ENCODE peak calls at places on chromosomes 3 and 15, in four cellular contexts. B is tibial artery, D is endothelial cell of umbilical vein, N is left ventricle myocardium inferior. Z is an unnamed sample.

GRCh38 chr3:197460002-197460401 is 95.8 kb downstream of the BDH1 start:
- DNase-seq in D (no peak), N (no peak), B (no peak), Z (no peak)

GRCh38 chr3:45170071-45170470 is 23.9 kb upstream of the CDCP1 start:
- DNase-seq in D (no peak), B (no peak), N (peak), Z (no peak)

GRCh38 chr3:38583688-38584087 is 65.8 kb downstream of the SCN5A start:
- DNase-seq in D (no peak), N (no peak), B (peak), Z (no peak)

GRCh38 chr15:48891229-48891765 is 13.4 kb downstream of the EID1 start:
- DNase-seq in N (no peak), B (no peak), D (no peak), Z (peak)

GRCh38 chr3:41159581-41160189 is 39.6 kb upstream of the CTNNB1 start:
- DNase-seq in B (no peak), D (no peak), N (no peak), Z (no peak)

GRCh38 chr3:171186383-171186782 is 159.9 kb upstream of the SLC2A2 start:
- DNase-seq in N (no peak), B (no peak), D (no peak), Z (no peak)

GRCh38 chr3:97712919-97713318 is 51.6 kb upstream of the ARL6 start:
- DNase-seq in B (no peak), N (no peak), D (no peak), Z (no peak)

GRCh38 chr15:72516734-72517133 is 42.6 kb downstream of the ARIH1 start:
- DNase-seq in D (no peak), B (no peak), N (no peak), Z (no peak)

GRCh38 chr3:52495777-52496602 is 852 bp downstream of the STAB1 start:
- DNase-seq in N (no peak), D (peak), B (no peak), Z (peak)

GRCh38 chr3:122636697-122637096 is 43.9 kb upstream of the PARP14 start:
- DNase-seq in N (no peak), B (no peak), D (no peak), Z (no peak)

GRCh38 chr3:30085486-30085885 is 520.9 kb upstream of the TGFBR2 start:
- DNase-seq in D (no peak), N (no peak), B (no peak), Z (no peak)

GRCh38 chr15:52496776-52497470 is 31.8 kb downstream of the MYO5A start:
- DNase-seq in N (no peak), D (peak), B (no peak), Z (peak)

GRCh38 chr3:159232966-159233365 is 431.1 kb downstream of the MFSD1 start:
- DNase-seq in N (no peak), B (no peak), D (no peak), Z (no peak)

GRCh38 chr15:80984856-80985255 is 4.8 kb downstream of the MESD start:
- DNase-seq in D (no peak), B (no peak), N (no peak), Z (no peak)

GRCh38 chr15:91515188-91515754 is 338.2 kb upstream of the SLCO3A1 start:
- DNase-seq in B (no peak), D (peak), N (peak), Z (peak)

GRCh38 chr3:193788189-193788946 is 195.4 kb downstream of the OPA1 start:
- DNase-seq in B (no peak), D (peak), N (peak), Z (peak)

GRCh38 chr15:47485419-47485818 is 231.9 kb upstream of the SEMA6D start:
- DNase-seq in N (no peak), B (no peak), D (no peak), Z (no peak)

GRCh38 chr3:183375787-183376186 is 52.6 kb downstream of the MCF2L2 start:
- DNase-seq in B (no peak), D (no peak), N (no peak), Z (no peak)

DNA sequence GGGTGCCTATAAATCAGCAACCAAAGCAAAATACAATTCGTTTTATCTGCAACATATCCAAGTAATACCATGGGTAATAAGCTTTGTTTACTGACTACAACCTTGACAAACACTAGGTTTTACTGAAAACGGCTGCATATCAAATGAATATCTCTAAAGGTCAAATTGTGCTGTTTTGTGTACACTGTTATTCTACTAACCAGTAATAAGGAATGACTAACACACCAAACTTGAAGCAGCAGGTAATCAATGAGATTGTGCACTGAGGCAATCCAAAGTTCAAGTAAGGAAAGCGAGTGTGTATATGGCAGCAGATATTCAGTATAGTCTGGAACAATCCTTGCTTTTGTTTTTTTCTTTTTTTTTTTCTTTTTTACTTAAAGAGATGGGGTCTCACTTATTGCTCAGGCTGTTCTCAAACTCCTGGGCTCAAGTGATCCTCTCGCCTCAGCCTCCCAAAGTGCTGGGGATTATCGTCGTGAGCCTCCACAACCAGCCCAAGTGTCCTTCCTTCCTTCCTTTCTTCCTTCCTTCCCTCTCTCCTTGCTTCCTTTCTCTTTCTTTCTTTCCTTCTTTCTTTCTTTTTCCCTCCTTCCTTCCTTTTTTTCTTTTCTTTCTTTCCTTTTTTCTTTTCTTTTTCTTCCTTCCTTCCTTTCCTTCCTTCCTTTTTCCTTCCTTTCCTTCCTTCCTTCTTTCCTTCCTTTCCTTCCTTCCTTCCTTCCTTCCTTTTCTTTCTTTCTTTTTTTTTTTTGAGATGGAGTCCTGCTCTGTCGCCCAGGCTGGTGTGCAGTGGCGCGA is 34.9 kb downstream of the AP3S2 start:
- DNase-seq in D (no peak), B (no peak), N (no peak), Z (no peak)
- H3K4me3 ChIP-seq in D (no peak), B (no peak), N (no peak), Z (no peak)

DNA sequence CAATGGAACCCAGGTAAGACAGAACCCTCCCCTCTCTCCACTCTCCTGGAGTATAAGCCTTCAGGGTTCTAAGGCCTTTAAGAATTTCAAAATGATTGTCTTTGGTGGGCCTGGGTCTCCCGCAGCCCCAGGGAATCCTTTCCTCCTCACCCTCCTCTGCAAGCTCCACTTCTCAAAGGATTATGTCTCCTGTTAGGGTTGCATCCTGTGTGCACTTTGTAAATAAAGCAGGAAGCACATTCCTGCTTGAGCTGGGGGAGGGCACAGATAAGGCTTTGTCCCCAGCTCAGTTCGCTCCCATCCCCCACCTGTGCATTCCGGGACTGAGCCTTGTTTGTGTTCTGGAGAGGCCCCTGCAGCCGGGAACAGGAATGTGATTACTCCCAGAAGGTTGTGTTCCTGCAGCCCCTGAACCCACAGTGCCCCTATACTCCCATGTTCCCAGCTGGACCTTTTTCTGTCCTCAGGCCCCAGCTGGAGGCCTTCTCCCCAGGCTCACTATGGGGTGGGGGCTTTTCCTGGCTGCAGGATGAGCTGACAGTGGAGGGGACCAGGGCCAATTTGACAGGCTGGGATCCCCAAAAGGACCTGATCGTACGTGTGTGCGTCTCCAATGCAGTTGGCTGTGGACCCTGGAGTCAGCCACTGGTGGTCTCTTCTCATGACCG is 9.5 kb downstream of the TYRO3 start:
- DNase-seq in N (no peak), D (peak), B (no peak), Z (no peak)
- TF ChIP-seq CTCF in N (no peak), D (no peak), B (no peak), Z (no peak)

DNA sequence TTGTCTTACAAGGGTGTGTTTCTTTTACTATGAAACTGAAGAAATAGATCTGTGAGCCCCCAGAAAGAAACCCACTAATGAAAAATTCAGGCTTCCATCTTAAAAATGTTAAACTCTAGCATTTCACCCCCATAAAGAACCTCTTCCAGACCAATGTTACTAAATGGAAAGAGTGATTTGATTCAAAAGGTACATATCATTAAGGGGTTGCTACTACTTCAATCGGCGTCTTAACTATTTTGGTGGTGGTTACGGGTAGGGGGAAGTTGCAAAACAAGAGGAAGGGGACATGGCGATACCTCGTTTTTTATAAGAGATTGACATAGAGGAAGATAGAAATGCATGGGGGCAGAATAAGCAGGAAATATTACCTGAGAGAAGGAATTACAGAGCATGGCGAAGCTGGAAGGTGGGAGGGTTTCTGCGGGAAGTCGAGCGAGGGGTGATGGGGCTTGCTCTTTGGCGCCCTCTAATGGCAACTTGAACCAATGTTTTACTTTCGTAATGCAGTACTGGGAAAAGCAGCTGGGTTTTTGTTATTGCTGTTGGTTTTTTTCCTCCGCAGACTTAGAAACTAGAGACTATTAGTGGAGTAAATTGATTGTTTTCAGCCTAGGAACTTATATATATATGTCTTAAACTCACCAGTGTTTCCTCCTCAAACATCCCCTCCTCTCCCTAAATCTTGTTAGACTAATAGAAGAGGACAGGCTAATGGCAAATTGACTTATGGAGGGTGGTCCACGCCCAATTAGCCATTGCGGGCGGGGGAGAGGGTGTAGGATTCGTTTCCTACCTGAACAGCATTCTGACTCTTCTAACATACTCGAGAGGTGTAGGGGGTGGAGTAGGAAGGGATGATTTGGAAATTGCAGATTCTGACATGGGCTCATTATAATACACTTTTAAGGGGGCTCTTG is 11.3 kb upstream of the SOX2 start:
- DNase-seq in D (peak), N (peak), B (no peak), Z (peak)
- H3K4me3 ChIP-seq in D (peak), N (peak), B (no peak), Z (peak)

DNA sequence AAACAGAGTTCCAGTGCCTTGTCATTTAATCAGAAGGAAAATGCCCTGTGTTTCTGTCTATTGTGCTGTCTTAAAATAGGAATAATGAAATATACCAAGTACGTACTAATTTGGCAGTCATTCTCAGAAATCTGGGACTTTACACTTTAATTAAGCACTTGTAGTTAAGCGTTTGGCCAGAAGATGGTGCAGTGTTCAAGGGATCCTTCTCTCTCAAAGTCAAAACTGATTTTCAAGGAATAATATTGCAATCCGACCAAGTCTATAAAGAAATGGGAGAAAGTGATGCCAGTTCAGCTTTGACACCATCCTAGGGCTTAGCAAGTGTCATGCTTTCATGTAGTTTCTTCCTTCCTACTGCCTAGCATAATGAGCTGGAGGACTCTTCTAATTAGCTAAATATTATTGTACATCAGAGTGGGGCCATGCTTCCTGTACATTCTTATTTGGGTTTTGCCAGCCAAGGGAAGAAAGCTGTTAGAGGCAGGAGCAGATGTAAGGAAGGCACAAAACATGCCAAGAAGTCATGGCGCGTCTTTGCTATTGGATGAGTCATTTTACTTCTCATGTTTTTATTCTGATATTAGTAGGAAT is 64.8 kb downstream of the SAMMSON start:
- DNase-seq in N (no peak), D (peak), B (no peak), Z (peak)
- TF ChIP-seq CTCF in N (peak), D (peak), B (peak), Z (peak)

GRCh38 chr3:186997061-186998054 is 67.0 kb downstream of the ST6GAL1 start:
- DNase-seq in B (no peak), N (no peak), D (no peak), Z (no peak)
- H3K4me3 ChIP-seq in B (no peak), N (no peak), D (no peak), Z (no peak)

DNA sequence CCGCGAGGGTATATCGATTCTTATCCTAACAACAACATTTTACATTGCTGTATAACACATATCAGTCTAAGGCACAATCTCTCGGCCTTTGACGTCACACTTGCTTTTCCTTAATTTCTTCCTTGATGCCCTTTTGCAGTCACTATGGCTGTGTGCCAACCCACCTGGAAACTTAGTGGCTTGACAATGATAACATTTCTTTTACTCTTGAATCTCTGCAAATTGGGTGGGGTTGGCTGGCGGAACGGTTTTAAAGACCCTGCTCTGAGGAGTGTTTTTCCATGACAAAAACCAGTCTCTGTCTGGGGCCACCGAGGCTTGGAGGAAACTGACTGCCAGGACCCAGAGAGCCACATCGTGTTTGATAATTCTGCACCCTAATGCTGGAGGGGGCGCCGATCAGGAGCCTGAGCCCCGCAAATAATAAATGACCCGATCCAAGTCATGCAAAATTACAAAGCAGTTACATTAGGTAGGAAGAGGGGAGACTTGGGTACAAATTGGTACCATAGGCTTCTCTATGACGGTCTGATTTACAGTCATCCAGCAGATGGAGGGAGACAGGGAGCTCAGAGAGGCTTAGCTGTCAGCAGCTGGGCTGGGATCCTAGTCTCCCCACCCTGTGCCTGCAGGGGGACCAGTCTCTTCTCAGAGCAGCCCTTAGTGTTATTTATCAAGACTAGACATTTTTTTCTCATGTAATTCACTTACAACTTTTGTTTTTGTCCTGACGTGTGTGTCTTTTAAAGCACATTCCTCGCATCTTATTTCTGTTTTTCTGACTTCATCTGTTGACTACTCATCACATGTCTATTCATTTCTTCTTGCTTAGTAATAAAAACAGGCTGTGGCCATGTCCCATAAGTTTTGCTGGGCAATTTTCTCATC is 115.8 kb downstream of the KLF13 start:
- DNase-seq in B (no peak), D (no peak), N (no peak), Z (peak)
- TF ChIP-seq CTCF in B (peak), D (no peak), N (peak), Z (peak)

GRCh38 chr3:185555101-185555501 is 2.7 kb upstream of the LIPH start:
- DNase-seq in N (no peak), D (no peak), B (no peak), Z (no peak)

GRCh38 chr3:185555948-185556347 is 3.6 kb upstream of the LIPH start:
- DNase-seq in N (no peak), B (no peak), D (no peak), Z (no peak)

GRCh38 chr3:185549111-185549510 is 3.3 kb downstream of the LIPH start:
- DNase-seq in D (peak), N (no peak), B (no peak), Z (peak)

GRCh38 chr3:185549651-185550111 is 2.7 kb downstream of the LIPH start:
- DNase-seq in D (no peak), B (no peak), N (no peak), Z (peak)

DNA sequence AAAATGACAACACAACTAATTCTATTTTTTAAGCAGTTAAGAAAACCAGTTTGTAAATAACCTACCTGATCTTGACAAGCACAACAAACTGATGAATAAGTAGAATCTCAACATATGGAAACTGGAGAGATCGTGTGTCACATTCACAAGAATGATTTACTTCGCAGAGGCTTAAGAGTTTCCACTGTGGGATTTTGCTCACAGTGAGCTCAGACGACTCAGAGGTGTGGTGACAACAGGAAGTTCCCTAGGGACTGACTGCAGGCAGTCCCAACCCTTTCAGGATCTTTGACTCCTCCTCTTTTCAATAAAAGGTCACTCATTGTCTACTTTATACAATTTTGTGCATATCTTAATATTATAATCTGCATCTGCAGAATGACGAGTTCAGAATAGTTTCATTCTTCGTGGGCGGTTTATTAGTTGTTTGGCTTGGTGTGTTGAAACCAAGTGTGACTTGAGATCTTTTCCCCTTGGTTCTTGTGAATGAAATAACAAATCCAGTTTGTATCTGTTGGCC is at the start of gene LIPH:
- DNase-seq in N (no peak), D (no peak), B (no peak), Z (no peak)
- H3K4me3 ChIP-seq in N (peak), D (no peak), B (no peak), Z (no peak)

GRCh38 chr3:21170964-21171363 is 580.0 kb downstream of the ZNF385D start:
- DNase-seq in D (no peak), B (no peak), N (no peak), Z (no peak)
- TF ChIP-seq CTCF in D (no peak), B (no peak), N (peak), Z (peak)

DNA sequence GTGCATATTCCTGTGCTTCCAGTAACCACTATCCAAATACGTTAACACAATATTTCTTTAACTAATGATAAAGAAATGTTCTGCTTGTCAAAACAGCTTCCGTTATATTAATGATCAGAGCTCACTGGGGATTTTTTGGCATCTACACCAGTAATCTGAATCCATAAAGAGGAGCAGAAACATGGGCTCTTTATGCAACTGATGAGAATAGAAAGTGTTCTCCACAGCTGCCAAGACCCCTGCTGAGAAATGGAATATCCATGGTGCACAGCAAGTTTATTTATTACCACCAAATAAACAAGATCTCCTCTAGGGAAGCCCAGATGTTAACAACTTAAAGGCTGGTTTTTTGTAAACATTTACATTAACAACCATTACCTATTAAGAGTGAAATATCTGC is 54.5 kb downstream of the ALDH1A2 start:
- DNase-seq in D (no peak), N (no peak), B (no peak), Z (peak)
- H3K4me3 ChIP-seq in D (no peak), N (no peak), B (no peak), Z (no peak)

DNA sequence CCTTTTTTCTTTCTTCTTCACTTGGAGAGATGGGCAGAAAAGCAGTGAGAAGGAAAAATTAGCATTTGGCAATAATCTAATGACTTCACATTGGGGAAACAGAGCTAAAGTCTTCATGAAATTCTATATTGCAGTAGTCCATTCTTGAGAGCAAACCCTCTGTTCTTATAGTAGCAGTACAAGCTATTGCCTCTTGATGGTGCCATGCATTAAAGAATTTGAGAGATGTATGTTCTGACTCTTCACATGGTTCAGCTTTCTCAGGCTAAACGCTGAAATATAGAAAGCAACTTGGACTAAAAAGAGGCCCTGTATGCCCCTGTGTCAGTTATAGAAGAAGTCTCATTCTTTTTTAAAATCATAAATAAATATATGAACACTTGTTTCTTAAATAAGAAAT is 36.0 kb downstream of the PHLDB2 start:
- DNase-seq in N (no peak), D (peak), B (no peak), Z (peak)
- TF ChIP-seq CTCF in N (peak), D (peak), B (no peak), Z (peak)

Z was measured in astrocyte of the spinal cord.